ENCODE peak calls at places on chromosome 3, in five cellular contexts. C is fibroblast of lung, A is substantia nigra, W is foreskin keratinocyte, G is tibial nerve. B is an unnamed sample.
A peak's percentile ranks its signal among the peaks of the same experiment; 100 is the strongest.

GRCh38 chr3:197306374-197307086 is 8.1 kb upstream of the DLG1 start:
- DNase-seq in C (peak; percentile 93), A (no peak), W (peak; percentile 88), G (no peak), B (no peak)

GRCh38 chr3:50479523-50479922 is 23.9 kb downstream of the CACNA2D2 start:
- DNase-seq in C (no peak), W (no peak), A (no peak), G (no peak), B (no peak)

GRCh38 chr3:32106929-32107362 is 526 bp downstream of the GPD1L start:
- DNase-seq in W (peak; percentile 39), C (peak; percentile 7), G (no peak), A (no peak), B (no peak)

GRCh38 chr3:141738636-141739363 is 702 bp downstream of the RNF7 start:
- DNase-seq in W (peak; percentile 32), C (peak; percentile 60), G (no peak), A (no peak), B (no peak)

GRCh38 chr3:8845641-8846040 is 76.2 kb upstream of the OXTR start:
- DNase-seq in W (no peak), C (peak; percentile 79), A (no peak), G (no peak), B (no peak)

GRCh38 chr3:30098656-30099454 is 507.5 kb upstream of the TGFBR2 start:
- DNase-seq in A (no peak), C (peak; percentile 89), W (peak; percentile 66), G (no peak), B (no peak)

GRCh38 chr3:20574746-20575145 is 388.7 kb upstream of the SGO1 start:
- DNase-seq in W (peak; percentile 39), G (no peak), A (no peak), C (peak; percentile 95), B (no peak)

GRCh38 chr3:264394-265156 is 68.0 kb downstream of the CHL1 start:
- DNase-seq in C (peak; percentile 92), W (peak; percentile 12), A (no peak), G (no peak), B (no peak)

GRCh38 chr3:73365756-73366397 is 258.9 kb downstream of the PDZRN3 start:
- DNase-seq in C (peak; percentile 76), G (peak; percentile 45), A (peak; percentile 7), W (no peak), B (no peak)

GRCh38 chr3:11199902-11200678 is 45.8 kb downstream of the HRH1 start:
- DNase-seq in A (no peak), W (peak; percentile 63), C (peak; percentile 48), G (no peak), B (no peak)

GRCh38 chr3:24343084-24343783 is 151.4 kb downstream of the THRB start:
- DNase-seq in G (no peak), C (peak; percentile 64), A (no peak), W (peak; percentile 57), B (no peak)

GRCh38 chr3:69052567-69052898 is 400 bp upstream of the TMF1 start:
- DNase-seq in C (no peak), A (no peak), W (no peak), G (no peak), B (no peak)

GRCh38 chr3:45746182-45746973 is 50.0 kb downstream of the SLC6A20 start:
- DNase-seq in G (no peak), C (no peak), A (no peak), W (no peak), B (no peak)

GRCh38 chr3:128784228-128784627 is 58.2 kb downstream of the RAB7A start:
- DNase-seq in W (no peak), A (no peak), C (no peak), G (no peak), B (peak; percentile 62)

GRCh38 chr3:178384302-178384939 is 151.8 kb upstream of the KCNMB2 start:
- DNase-seq in W (no peak), C (peak; percentile 30), A (no peak), G (no peak), B (no peak)

GRCh38 chr3:151925419-151925818 is 52.0 kb downstream of the SUCNR1 start:
- DNase-seq in W (peak; percentile 44), A (no peak), C (peak; percentile 63), G (no peak), B (no peak)

GRCh38 chr3:17070560-17070959 is 185.8 kb downstream of the PLCL2 start:
- DNase-seq in G (no peak), W (no peak), C (peak; percentile 11), A (no peak), B (no peak)

GRCh38 chr3:174931969-174932368 is 72.8 kb downstream of the NAALADL2 start:
- DNase-seq in C (no peak), W (no peak), A (no peak), G (no peak), B (no peak)

GRCh38 chr3:172915911-172916514 is 165.5 kb downstream of the ECT2 start:
- DNase-seq in G (no peak), A (no peak), C (no peak), W (no peak), B (no peak)

GRCh38 chr3:50126287-50127211 is 28.6 kb upstream of the SEMA3F start:
- DNase-seq in W (no peak), A (no peak), G (no peak), C (peak; percentile 42), B (no peak)

GRCh38 chr3:94185753-94186152 is 122.9 kb downstream of the NSUN3 start:
- DNase-seq in A (no peak), G (no peak), W (no peak), C (peak; percentile 37), B (no peak)

GRCh38 chr3:115999001-115999400 is 375.7 kb downstream of the GAP43 start:
- DNase-seq in A (no peak), C (no peak), G (no peak), W (no peak), B (no peak)

GRCh38 chr3:116001063-116001765 is 377.9 kb downstream of the GAP43 start:
- DNase-seq in A (no peak), W (no peak), G (no peak), C (peak; percentile 61), B (no peak)

GRCh38 chr3:116002240-116002639 is 378.9 kb downstream of the GAP43 start:
- DNase-seq in A (no peak), G (no peak), W (no peak), C (no peak), B (no peak)

GRCh38 chr3:116000315-116000714 is 377.0 kb downstream of the GAP43 start:
- DNase-seq in A (no peak), G (no peak), W (peak; percentile 97), C (peak; percentile 97), B (no peak)

GRCh38 chr3:115999598-115999997 is 376.3 kb downstream of the GAP43 start:
- DNase-seq in G (no peak), A (no peak), W (no peak), C (peak; percentile 25), B (no peak)
- H3K27ac ChIP-seq in G (no peak overlapping the region), A (no peak overlapping the region), W (peak overlapping the region; percentile 95), C (peak overlapping the region; percentile 13), B (no peak overlapping the region)

GRCh38 chr3:47882338-47882737 is 79.4 kb downstream of the DHX30 start:
- DNase-seq in C (no peak), G (no peak), W (no peak), A (no peak), B (no peak)

GRCh38 chr3:47877719-47878118 is 74.8 kb downstream of the DHX30 start:
- DNase-seq in G (no peak), W (no peak), C (no peak), A (no peak), B (no peak)

GRCh38 chr3:47874438-47874837 is 71.5 kb downstream of the DHX30 start:
- DNase-seq in G (no peak), A (no peak), C (no peak), W (no peak), B (no peak)

GRCh38 chr3:47874913-47875312 is 72.0 kb downstream of the DHX30 start:
- DNase-seq in G (no peak), W (peak; percentile 25), C (peak; percentile 18), A (no peak), B (no peak)

GRCh38 chr3:47877288-47877687 is 74.3 kb downstream of the DHX30 start:
- DNase-seq in C (peak; percentile 55), G (no peak), W (no peak), A (no peak), B (no peak)
- H3K27ac ChIP-seq in C (no peak overlapping the region), G (no peak overlapping the region), W (no peak overlapping the region), A (no peak overlapping the region), B (no peak overlapping the region)

GRCh38 chr3:52704611-52705437 is 767 bp downstream of the GLT8D1 start:
- DNase-seq in A (no peak), C (peak; percentile 48), W (no peak), G (no peak), B (no peak)

GRCh38 chr3:52703356-52703755 is 2.2 kb downstream of the GLT8D1 start:
- DNase-seq in W (no peak), C (no peak), G (no peak), A (no peak), B (no peak)

GRCh38 chr3:52705688-52706686 is at the start of the genes GLT8D1 and SPCS1:
- DNase-seq in C (peak; percentile 84), W (peak; percentile 66), G (peak; percentile 59), A (peak; percentile 82), B (peak; percentile 70)

GRCh38 chr3:52707585-52707984 is 1.7 kb downstream of the SPCS1 start:
- DNase-seq in G (no peak), A (no peak), W (no peak), C (peak; percentile 17), B (no peak)

DNA sequence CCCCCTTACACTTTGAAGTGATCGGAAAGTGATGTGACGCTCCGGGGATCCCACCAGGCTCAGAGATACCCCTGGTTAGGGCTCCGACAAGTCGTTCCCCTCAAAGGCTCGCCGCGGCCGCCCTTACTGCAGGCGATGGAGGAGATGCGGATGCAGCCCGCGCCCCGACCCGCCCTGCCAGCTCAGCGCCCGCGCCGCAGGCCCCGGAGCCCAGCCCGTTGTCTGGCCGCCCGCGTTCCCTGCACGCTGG is 228 bp downstream of the GLT8D1 start:
- DNase-seq in W (no peak), C (no peak), A (no peak), G (no peak), B (no peak)
- H3K27ac ChIP-seq in W (peak overlapping the region; percentile 47), C (peak overlapping the region; percentile 93), A (peak overlapping the region; percentile 88), G (peak overlapping the region; percentile 72), B (peak overlapping the region; percentile 86)

DNA sequence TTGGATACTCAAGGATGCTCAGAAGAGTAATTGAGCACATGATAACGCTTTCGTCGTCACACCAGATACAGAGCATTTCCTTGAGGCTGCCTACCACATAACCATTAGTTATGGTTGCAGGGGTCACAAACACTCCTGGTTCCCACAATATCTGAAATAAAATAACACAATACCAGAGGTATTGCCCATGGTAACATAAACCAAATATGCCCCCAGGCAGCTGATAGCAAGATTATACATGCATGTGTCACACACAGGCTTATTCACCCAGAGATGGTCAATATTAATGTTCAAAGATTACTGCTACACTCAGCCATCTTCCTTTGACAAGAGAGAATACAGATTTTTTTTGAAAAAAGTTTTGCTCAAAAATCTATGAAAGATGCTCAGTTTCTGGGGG is 7.3 kb downstream of the RPL39L start:
- DNase-seq in W (no peak), G (no peak), A (no peak), C (no peak), B (no peak)
- H3K27ac ChIP-seq in W (no peak overlapping the region), G (no peak overlapping the region), A (no peak overlapping the region), C (no peak overlapping the region), B (no peak overlapping the region)

DNA sequence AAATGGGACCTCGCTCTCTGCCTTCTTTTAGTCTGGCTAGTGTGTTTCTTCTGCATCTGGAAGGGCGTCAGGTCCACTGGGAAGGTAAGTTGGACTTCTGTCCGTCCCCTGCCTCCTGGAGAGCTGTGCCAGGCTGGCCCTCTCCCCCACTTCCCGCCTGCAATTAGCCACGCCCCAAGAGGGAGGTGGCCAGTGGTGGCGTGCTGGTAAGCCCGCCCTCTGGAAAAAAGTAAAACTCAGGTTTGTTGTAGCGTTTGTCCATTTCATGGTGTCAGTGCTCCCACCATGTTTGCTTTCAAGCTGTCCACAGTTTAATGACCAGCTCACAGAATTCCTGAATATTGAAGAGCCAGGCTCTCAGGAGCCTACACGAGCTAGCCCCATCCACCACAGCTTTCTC is 55.6 kb downstream of the SLC6A6 start:
- DNase-seq in C (no peak), A (no peak), G (no peak), W (no peak), B (no peak)
- H3K27ac ChIP-seq in C (no peak overlapping the region), A (no peak overlapping the region), G (no peak overlapping the region), W (no peak overlapping the region), B (peak overlapping the region; percentile 4)